ENCODE peak calls at places on chromosomes 7 and 10, in six cellular contexts. G is amniotic stem cell; E is NB4; S is H7; N is astrocyte of the hippocampus; C is CD4-positive, alpha-beta memory T cell. X is an unnamed sample.

GRCh38 chr7:28956608-28957063 is 1.5 kb downstream of the TRIL start:
- DNase-seq in S (peak), N (peak), G (peak), E (peak), C (no peak), X (no peak)

GRCh38 chr7:620052-620451 is 100.4 kb upstream of the PDGFA start:
- DNase-seq in G (no peak), N (peak), C (no peak), S (peak), E (peak), X (no peak)

GRCh38 chr7:128398016-128398840 is 11.6 kb downstream of the IMPDH1 start:
- DNase-seq in C (peak), N (peak), S (peak), G (no peak), E (peak), X (no peak)

GRCh38 chr7:74262639-74263398 is 8.6 kb upstream of the RFC2 start:
- DNase-seq in N (no peak), E (no peak), S (peak), C (no peak), G (no peak), X (no peak)

GRCh38 chr10:44395396-44395795 is 10.5 kb upstream of the CXCL12 start:
- DNase-seq in N (no peak), C (no peak), G (no peak), S (no peak), E (no peak), X (no peak)

GRCh38 chr10:96413151-96413787 is 54.5 kb upstream of the OPALIN start:
- DNase-seq in E (peak), S (peak), N (peak), G (no peak), C (no peak), X (no peak)

GRCh38 chr7:5478568-5479045 is 55.0 kb upstream of the TNRC18 start:
- DNase-seq in C (no peak), N (no peak), G (no peak), S (peak), E (peak), X (no peak)

GRCh38 chr7:5824297-5824610 is 42.8 kb upstream of the RNF216 start:
- DNase-seq in C (peak), E (no peak), S (no peak), G (no peak), N (no peak), X (no peak)

GRCh38 chr10:95276367-95277200 is 14.2 kb downstream of the PDLIM1 start:
- DNase-seq in E (no peak), G (no peak), C (no peak), N (no peak), S (no peak), X (no peak)

GRCh38 chr10:11225935-11226334 is 208.3 kb downstream of the CELF2 start:
- DNase-seq in N (no peak), E (peak), C (peak), G (no peak), S (no peak), X (no peak)

GRCh38 chr10:111063471-111063870 is 13.4 kb upstream of the ADRA2A start:
- DNase-seq in N (no peak), E (no peak), C (no peak), S (no peak), G (no peak), X (no peak)

GRCh38 chr10:113158183-113158582 is 208.1 kb downstream of the TCF7L2 start:
- DNase-seq in C (no peak), G (peak), E (no peak), S (peak), N (peak), X (no peak)

GRCh38 chr7:51045319-51046102 is 262.8 kb upstream of the GRB10 start:
- DNase-seq in N (peak), E (no peak), S (no peak), G (peak), C (no peak), X (no peak)

GRCh38 chr7:129805086-129805719 is 147.6 kb downstream of the UBE2H start:
- DNase-seq in C (no peak), E (peak), G (no peak), S (peak), N (no peak), X (no peak)

GRCh38 chr7:19116121-19117080 is 1.0 kb downstream of the TWIST1 start:
- DNase-seq in C (no peak), E (peak), N (peak), G (no peak), S (peak), X (no peak)

GRCh38 chr10:77328272-77328816 is 309.3 kb downstream of the KCNMA1 start:
- DNase-seq in G (no peak), C (no peak), E (peak), S (peak), N (peak), X (no peak)

GRCh38 chr7:41529831-41530230 is 173.1 kb downstream of the INHBA start:
- DNase-seq in C (no peak), E (no peak), S (no peak), G (no peak), N (no peak), X (no peak)

GRCh38 chr10:120688928-120689327 is 162.2 kb upstream of the WDR11 start:
- DNase-seq in N (peak), E (peak), G (no peak), C (no peak), S (no peak), X (no peak)

GRCh38 chr7:27846388-27846787 is 106.4 kb downstream of the TAX1BP1 start:
- DNase-seq in G (no peak), E (no peak), N (no peak), C (no peak), S (no peak), X (no peak)

GRCh38 chr10:11088709-11089108 is 71.0 kb downstream of the CELF2 start:
- DNase-seq in C (no peak), E (no peak), S (no peak), G (no peak), N (no peak), X (no peak)

GRCh38 chr7:120272896-120273475 is at the start of gene KCND2:
- DNase-seq in C (no peak), G (no peak), E (peak), S (peak), N (peak), X (no peak)

GRCh38 chr7:47327698-47328391 is 254.1 kb downstream of the TNS3 start:
- DNase-seq in N (peak), G (peak), C (no peak), S (peak), E (no peak), X (no peak)

X was measured in activated T-helper 1 cell treated with Interleukin-2 at 50 U/mL for 16 hours.